ENCODE peak calls at places on chromosomes 3 and 15, in five cellular contexts. Y is fibroblast of the conjunctiva; C is SJSA1; L is HFFc6; N is activated T-cell treated with anti-CD3 and anti-CD28 coated beads, Interleukin-2, amount 50 U/mL, for 72 hours. U is an unnamed sample.

GRCh38 chr3:50563867-50564266 is 3.7 kb downstream of the C3orf18 start:
- DNase-seq in Y (no peak), C (no peak), L (no peak), N (no peak), U (no peak)

GRCh38 chr15:92899910-92900711 is at the start of gene CHD2:
- DNase-seq in Y (peak), C (peak), L (peak), N (peak), U (no peak)

GRCh38 chr15:22930782-22931484 is 49.2 kb downstream of the CYFIP1 start:
- DNase-seq in Y (no peak), C (no peak), L (no peak), N (no peak), U (no peak)

GRCh38 chr3:50467932-50468331 is 35.5 kb downstream of the CACNA2D2 start:
- DNase-seq in Y (no peak), C (no peak), L (no peak), N (no peak), U (no peak)

GRCh38 chr15:51267047-51267713 is 71.2 kb downstream of the CYP19A1 start:
- DNase-seq in Y (no peak), C (no peak), L (no peak), N (no peak), U (no peak)

GRCh38 chr15:101024709-101025108 is 105.6 kb downstream of the LRRK1 start:
- DNase-seq in Y (no peak), C (peak), L (no peak), N (no peak), U (no peak)

GRCh38 chr3:98513136-98513535 is 9.6 kb downstream of the CLDND1 start:
- DNase-seq in Y (peak), C (no peak), L (no peak), N (peak), U (no peak)

GRCh38 chr3:176799675-176800074 is 397.6 kb downstream of the TBL1XR1 start:
- DNase-seq in Y (no peak), C (no peak), L (no peak), N (no peak), U (no peak)

GRCh38 chr3:21621396-21621695 is 129.7 kb downstream of the ZNF385D start:
- DNase-seq in Y (peak), C (no peak), L (peak), N (no peak), U (no peak)

GRCh38 chr3:117842086-117842485 is 1132.5 kb downstream of the TUSC7 start:
- DNase-seq in Y (no peak), C (no peak), L (no peak), N (no peak), U (no peak)

GRCh38 chr3:146468234-146468931 is 978 bp downstream of the PLSCR2 start:
- DNase-seq in Y (peak), C (no peak), L (peak), N (no peak), U (no peak)

GRCh38 chr15:51842852-51843737 is 13.6 kb downstream of the TMOD3 start:
- DNase-seq in Y (no peak), C (peak), L (peak), N (peak), U (no peak)

GRCh38 chr15:35168464-35168863 is 83.4 kb upstream of the NANOGP8 start:
- DNase-seq in Y (no peak), C (no peak), L (peak), N (no peak), U (no peak)

GRCh38 chr3:48504051-48504946 is at the start of gene SHISA5:
- DNase-seq in Y (peak), C (peak), L (peak), N (peak), U (peak)

GRCh38 chr3:132659370-132660055 is at the start of gene ACAD11:
- DNase-seq in Y (peak), C (peak), L (peak), N (peak), U (peak)

GRCh38 chr3:45553469-45553974 is 41.0 kb upstream of the LIMD1 start:
- DNase-seq in Y (no peak), C (no peak), L (peak), N (no peak), U (no peak)

GRCh38 chr3:58175429-58176184 is 35.2 kb downstream of the DNASE1L3 start:
- DNase-seq in Y (no peak), C (peak), L (no peak), N (no peak), U (no peak)

GRCh38 chr15:62469874-62470688 is 305.0 kb upstream of the C2CD4B start:
- DNase-seq in Y (peak), C (peak), L (peak), N (no peak), U (no peak)

GRCh38 chr3:108883373-108883772 is 60.8 kb downstream of the TRAT1 start:
- DNase-seq in Y (no peak), C (no peak), L (no peak), N (no peak), U (no peak)

GRCh38 chr3:66723231-66723630 is 222.4 kb upstream of the LRIG1 start:
- DNase-seq in Y (no peak), C (no peak), L (no peak), N (no peak), U (no peak)

GRCh38 chr3:164852866-164853265 is 225.4 kb downstream of the SI start:
- DNase-seq in Y (no peak), C (no peak), L (no peak), N (no peak), U (no peak)

GRCh38 chr3:62688050-62688449 is 187.2 kb downstream of the CADPS start:
- DNase-seq in Y (no peak), C (no peak), L (peak), N (no peak), U (no peak)

GRCh38 chr3:14518432-14518802 is 21.7 kb downstream of the GRIP2 start:
- DNase-seq in Y (no peak), C (no peak), L (no peak), N (no peak), U (no peak)

GRCh38 chr3:193710286-193711164 is 117.5 kb downstream of the OPA1 start:
- DNase-seq in Y (no peak), C (no peak), L (no peak), N (no peak), U (no peak)

GRCh38 chr3:62574499-62574898 is 201.1 kb upstream of the FEZF2 start:
- DNase-seq in Y (no peak), C (no peak), L (no peak), N (no peak), U (no peak)

GRCh38 chr15:63041982-63042878 is at the start of gene TPM1:
- DNase-seq in Y (peak), C (peak), L (peak), N (peak), U (peak)

GRCh38 chr3:193673845-193674244 is 80.8 kb downstream of the OPA1 start:
- DNase-seq in Y (no peak), C (no peak), L (no peak), N (no peak), U (no peak)

GRCh38 chr3:66439666-66440344 is 61.0 kb downstream of the LRIG1 start:
- DNase-seq in Y (no peak), C (no peak), L (no peak), N (no peak), U (no peak)

GRCh38 chr15:69755571-69756310 is 303.1 kb downstream of the RPLP1 start:
- DNase-seq in Y (no peak), C (peak), L (no peak), N (peak), U (no peak)

GRCh38 chr15:31435256-31435781 is 108.7 kb downstream of the KLF13 start:
- DNase-seq in Y (peak), C (peak), L (peak), N (peak), U (peak)

GRCh38 chr3:40191850-40192448 is 117.6 kb upstream of the EIF1B start:
- DNase-seq in Y (peak), C (peak), L (peak), N (peak), U (peak)

GRCh38 chr3:59771760-59772159 is 721.9 kb upstream of the CFAP20DC start:
- DNase-seq in Y (no peak), C (peak), L (peak), N (peak), U (no peak)

GRCh38 chr15:50873935-50874353 is 34.5 kb upstream of the AP4E1 start:
- DNase-seq in Y (no peak), C (no peak), L (no peak), N (no peak), U (no peak)

GRCh38 chr15:92809064-92809879 is 90.9 kb upstream of the CHD2 start:
- DNase-seq in Y (peak), C (peak), L (peak), N (peak), U (peak)

GRCh38 chr3:57943525-57944312 is 64.5 kb upstream of the FLNB start:
- DNase-seq in Y (no peak), C (no peak), L (no peak), N (no peak), U (no peak)

GRCh38 chr3:69767571-69767970 is 28.3 kb downstream of the MITF start:
- DNase-seq in Y (no peak), C (no peak), L (no peak), N (no peak), U (peak)

GRCh38 chr3:196327405-196327804 is 9.4 kb upstream of the DYNLT2B start:
- DNase-seq in Y (no peak), C (no peak), L (no peak), N (no peak), U (no peak)

U was measured in caudate nucleus.